ENCODE peak calls at places on chromosomes 2 and 18, in six cellular contexts. One of them, this sample, is unnamed.

GRCh38 chr2:208491648-208492047 is 85.1 kb downstream of the PTH2R start:
- DNase-seq in substantia nigra: no peak
- DNase-seq in heart right ventricle: no peak
- DNase-seq in NCI-H1105: no peak
- DNase-seq in cardiac fibroblast: no peak
- DNase-seq in lung microvascular endothelial cell: no peak
- DNase-seq in this sample: no peak

GRCh38 chr18:69402219-69402989 is 1.7 kb downstream of the DOK6 start:
- DNase-seq in NCI-H1105: peak
- DNase-seq in lung microvascular endothelial cell: no peak
- DNase-seq in substantia nigra: no peak
- DNase-seq in heart right ventricle: no peak
- DNase-seq in cardiac fibroblast: no peak
- DNase-seq in this sample: no peak

GRCh38 chr2:217419075-217419671 is 559.3 kb upstream of the TNP1 start:
- DNase-seq in NCI-H1105: no peak
- DNase-seq in cardiac fibroblast: no peak
- DNase-seq in substantia nigra: no peak
- DNase-seq in heart right ventricle: no peak
- DNase-seq in lung microvascular endothelial cell: no peak
- DNase-seq in this sample: no peak

GRCh38 chr2:174012347-174013309 is 47.5 kb upstream of the SP3 start:
- DNase-seq in NCI-H1105: no peak
- DNase-seq in substantia nigra: peak
- DNase-seq in heart right ventricle: peak
- DNase-seq in lung microvascular endothelial cell: peak
- DNase-seq in cardiac fibroblast: peak
- DNase-seq in this sample: no peak

GRCh38 chr2:2182688-2183087 is 148.4 kb downstream of the MYT1L start:
- DNase-seq in NCI-H1105: no peak
- DNase-seq in substantia nigra: no peak
- DNase-seq in cardiac fibroblast: no peak
- DNase-seq in lung microvascular endothelial cell: no peak
- DNase-seq in heart right ventricle: no peak
- DNase-seq in this sample: no peak

GRCh38 chr2:152176113-152176714 is 651 bp upstream of the STAM2 start:
- DNase-seq in cardiac fibroblast: peak
- DNase-seq in lung microvascular endothelial cell: peak
- DNase-seq in substantia nigra: no peak
- DNase-seq in NCI-H1105: no peak
- DNase-seq in heart right ventricle: no peak
- DNase-seq in this sample: no peak

GRCh38 chr18:8938817-8939216 is 163.7 kb upstream of the NDUFV2 start:
- DNase-seq in NCI-H1105: no peak
- DNase-seq in substantia nigra: no peak
- DNase-seq in cardiac fibroblast: peak
- DNase-seq in heart right ventricle: no peak
- DNase-seq in lung microvascular endothelial cell: peak
- DNase-seq in this sample: no peak

GRCh38 chr2:105373344-105373781 is 25.5 kb downstream of the FHL2 start:
- DNase-seq in lung microvascular endothelial cell: no peak
- DNase-seq in cardiac fibroblast: peak
- DNase-seq in heart right ventricle: peak
- DNase-seq in NCI-H1105: no peak
- DNase-seq in substantia nigra: peak
- DNase-seq in this sample: no peak

GRCh38 chr2:39781697-39782096 is 2.6 kb upstream of the THUMPD2 start:
- DNase-seq in lung microvascular endothelial cell: no peak
- DNase-seq in NCI-H1105: no peak
- DNase-seq in cardiac fibroblast: peak
- DNase-seq in substantia nigra: no peak
- DNase-seq in heart right ventricle: no peak
- DNase-seq in this sample: no peak

GRCh38 chr2:166184789-166185188 is 57.0 kb upstream of the SCN1A start:
- DNase-seq in NCI-H1105: no peak
- DNase-seq in substantia nigra: no peak
- DNase-seq in heart right ventricle: no peak
- DNase-seq in lung microvascular endothelial cell: peak
- DNase-seq in cardiac fibroblast: no peak
- DNase-seq in this sample: no peak

GRCh38 chr2:38146917-38147307 is 71.0 kb upstream of the CYP1B1 start:
- DNase-seq in cardiac fibroblast: peak
- DNase-seq in substantia nigra: no peak
- DNase-seq in lung microvascular endothelial cell: peak
- DNase-seq in heart right ventricle: no peak
- DNase-seq in NCI-H1105: no peak
- DNase-seq in this sample: peak

GRCh38 chr2:100924122-100924519 is 78.0 kb upstream of the RPL31 start:
- DNase-seq in substantia nigra: no peak
- DNase-seq in lung microvascular endothelial cell: peak
- DNase-seq in heart right ventricle: no peak
- DNase-seq in cardiac fibroblast: peak
- DNase-seq in NCI-H1105: no peak
- DNase-seq in this sample: no peak

GRCh38 chr2:232621186-232621585 is 12.2 kb upstream of the EFHD1 start:
- DNase-seq in cardiac fibroblast: no peak
- DNase-seq in NCI-H1105: no peak
- DNase-seq in lung microvascular endothelial cell: no peak
- DNase-seq in heart right ventricle: no peak
- DNase-seq in substantia nigra: no peak
- DNase-seq in this sample: no peak

GRCh38 chr2:102025016-102025491 is 33.3 kb downstream of the IL1R2 start:
- DNase-seq in cardiac fibroblast: peak
- DNase-seq in lung microvascular endothelial cell: no peak
- DNase-seq in NCI-H1105: no peak
- DNase-seq in heart right ventricle: no peak
- DNase-seq in substantia nigra: no peak
- DNase-seq in this sample: no peak

GRCh38 chr2:120421126-120421829 is 75.3 kb downstream of the INHBB start:
- DNase-seq in heart right ventricle: no peak
- DNase-seq in lung microvascular endothelial cell: no peak
- DNase-seq in cardiac fibroblast: no peak
- DNase-seq in substantia nigra: no peak
- DNase-seq in NCI-H1105: no peak
- DNase-seq in this sample: no peak

GRCh38 chr18:77057043-77057442 is 75.5 kb downstream of the MBP start:
- DNase-seq in lung microvascular endothelial cell: no peak
- DNase-seq in cardiac fibroblast: no peak
- DNase-seq in heart right ventricle: peak
- DNase-seq in NCI-H1105: no peak
- DNase-seq in substantia nigra: peak
- DNase-seq in this sample: no peak

GRCh38 chr2:226360658-226361057 is 439.0 kb downstream of the IRS1 start:
- DNase-seq in heart right ventricle: no peak
- DNase-seq in NCI-H1105: no peak
- DNase-seq in cardiac fibroblast: no peak
- DNase-seq in substantia nigra: no peak
- DNase-seq in lung microvascular endothelial cell: no peak
- DNase-seq in this sample: no peak

GRCh38 chr18:39190508-39190907 is 1624.9 kb upstream of the CELF4 start:
- DNase-seq in cardiac fibroblast: no peak
- DNase-seq in heart right ventricle: no peak
- DNase-seq in NCI-H1105: no peak
- DNase-seq in substantia nigra: no peak
- DNase-seq in lung microvascular endothelial cell: no peak
- DNase-seq in this sample: no peak

GRCh38 chr2:42858140-42859005 is 66.0 kb upstream of the HAAO start:
- DNase-seq in NCI-H1105: no peak
- DNase-seq in substantia nigra: no peak
- DNase-seq in heart right ventricle: no peak
- DNase-seq in lung microvascular endothelial cell: no peak
- DNase-seq in cardiac fibroblast: no peak
- DNase-seq in this sample: no peak

GRCh38 chr2:163716101-163716500 is 19.7 kb downstream of the FIGN start:
- DNase-seq in heart right ventricle: no peak
- DNase-seq in substantia nigra: no peak
- DNase-seq in NCI-H1105: no peak
- DNase-seq in lung microvascular endothelial cell: no peak
- DNase-seq in cardiac fibroblast: no peak
- DNase-seq in this sample: no peak

GRCh38 chr2:226478121-226478809 is 321.4 kb downstream of the IRS1 start:
- DNase-seq in cardiac fibroblast: peak
- DNase-seq in heart right ventricle: no peak
- DNase-seq in NCI-H1105: no peak
- DNase-seq in substantia nigra: no peak
- DNase-seq in lung microvascular endothelial cell: peak
- DNase-seq in this sample: peak

GRCh38 chr18:32298289-32298688 is 108.5 kb downstream of the MEP1B start:
- DNase-seq in substantia nigra: no peak
- DNase-seq in NCI-H1105: no peak
- DNase-seq in heart right ventricle: no peak
- DNase-seq in cardiac fibroblast: no peak
- DNase-seq in lung microvascular endothelial cell: no peak
- DNase-seq in this sample: no peak

This sample was measured in thoracic aorta.